ENCODE peak calls at places on chromosomes 16 and 17, in four cellular contexts. A is A549, G is body of pancreas, H is cardiac muscle cell. V is an unnamed sample. For H3K4me1, the result is how much of the 10 kb centered on the place peaks cover.

GRCh38 chr17:5424909-5425308 is 4.9 kb downstream of the RPAIN start:
- DNase-seq in H (no peak), G (no peak), A (no peak), V (no peak)

GRCh38 chr16:88370365-88370764 is 12.4 kb upstream of the ZNF469 start:
- DNase-seq in G (no peak), A (no peak), H (no peak), V (no peak)

GRCh38 chr17:44972953-44973352 is 4.8 kb upstream of the C1QL1 start:
- DNase-seq in G (no peak), H (no peak), A (no peak), V (no peak)

GRCh38 chr16:740764-741505 is at the start of gene CIAO3:
- DNase-seq in H (peak), A (peak), G (peak), V (peak)

GRCh38 chr16:2963611-2964415 is at the start of gene KREMEN2:
- DNase-seq in H (peak), A (peak), G (no peak), V (no peak)

GRCh38 chr16:11328172-11329079 is 16.8 kb upstream of the RMI2 start:
- DNase-seq in A (peak), G (peak), H (peak), V (peak)

GRCh38 chr16:57297856-57298255 is 13.4 kb upstream of the PLLP start:
- DNase-seq in A (no peak), G (peak), H (no peak), V (no peak)

GRCh38 chr17:50719924-50720805 is 762 bp downstream of the LUC7L3 start:
- DNase-seq in H (no peak), A (no peak), G (no peak), V (no peak)

GRCh38 chr16:57985204-57986121 is 14.5 kb upstream of the CNGB1 start:
- DNase-seq in G (no peak), H (peak), A (no peak), V (no peak)

GRCh38 chr16:79316004-79316458 is 284.5 kb downstream of the MAF start:
- DNase-seq in H (no peak), G (no peak), A (no peak), V (no peak)

GRCh38 chr16:50238868-50239301 is 27.5 kb upstream of the ADCY7 start:
- DNase-seq in G (no peak), A (no peak), H (no peak), V (no peak)

GRCh38 chr17:1627987-1628855 is at the start of gene SLC43A2:
- DNase-seq in G (peak), A (peak), H (peak), V (peak)

GRCh38 chr16:1082952-1083675 is 10.6 kb downstream of the SSTR5 start:
- DNase-seq in H (no peak), G (no peak), A (no peak), V (no peak)

GRCh38 chr17:20092292-20092867 is 83.2 kb downstream of the SPECC1 start:
- DNase-seq in H (no peak), A (no peak), G (no peak), V (no peak)

GRCh38 chr17:81365148-81365600 is 30.1 kb upstream of the BAHCC1 start:
- DNase-seq in A (no peak), H (peak), G (peak), V (peak)

GRCh38 chr16:84937196-84937935 is 74.0 kb downstream of the ZDHHC7 start:
- DNase-seq in A (no peak), H (no peak), G (no peak), V (no peak)

GRCh38 chr17:71184716-71185115 is 936.1 kb upstream of the SOX9 start:
- DNase-seq in H (no peak), G (no peak), A (no peak), V (no peak)

GRCh38 chr17:883586-883962 is 96.0 kb downstream of the NXN start:
- DNase-seq in H (no peak), G (no peak), A (no peak), V (no peak)

GRCh38 chr17:80646328-80646727 is 101.7 kb downstream of the RPTOR start:
- DNase-seq in A (no peak), G (no peak), H (no peak), V (no peak)

DNA sequence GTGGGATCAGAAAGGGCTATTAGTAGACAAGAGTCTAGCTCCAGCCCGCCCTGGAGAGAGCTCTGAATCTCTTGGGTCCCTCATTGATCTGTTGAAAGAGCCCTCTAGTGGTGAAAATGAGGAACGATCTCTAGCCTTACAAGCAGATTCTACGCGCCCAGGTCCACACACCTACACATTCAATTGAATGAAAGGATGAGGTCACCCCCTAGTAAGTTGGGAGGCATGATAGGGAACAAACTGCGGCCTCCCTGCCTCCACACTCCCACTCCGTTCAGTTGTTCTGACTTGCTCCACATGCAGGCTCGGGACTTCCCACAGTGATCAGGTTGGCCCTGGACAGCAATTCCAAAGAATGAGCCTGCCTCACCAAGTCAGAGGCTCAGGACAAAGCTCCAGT is 2.9 kb upstream of the CACNG3 start:
- DNase-seq in A (peak), H (peak), G (peak), V (no peak)
- TF ChIP-seq CTCF in A (peak), H (peak), G (peak), V (peak)

GRCh38 chr16:86625821-86626220 is 47.5 kb downstream of the FOXL1 start:
- DNase-seq in A (no peak), H (no peak), G (no peak), V (no peak)
- H3K27ac ChIP-seq in A (no peak), H (no peak), G (no peak), V (no peak)

GRCh38 chr17:57750930-57751329 is 5.8 kb upstream of the CCDC182 start:
- DNase-seq in G (peak), H (no peak), A (no peak), V (no peak)

GRCh38 chr17:57747221-57748017 is 2.3 kb upstream of the CCDC182 start:
- DNase-seq in H (peak), G (peak), A (peak), V (peak)

GRCh38 chr17:57751348-57751970 is 6.4 kb upstream of the CCDC182 start:
- DNase-seq in A (no peak), H (no peak), G (no peak), V (no peak)

GRCh38 chr17:57750109-57750845 is 5.2 kb upstream of the CCDC182 start:
- DNase-seq in A (no peak), H (no peak), G (peak), V (no peak)

DNA sequence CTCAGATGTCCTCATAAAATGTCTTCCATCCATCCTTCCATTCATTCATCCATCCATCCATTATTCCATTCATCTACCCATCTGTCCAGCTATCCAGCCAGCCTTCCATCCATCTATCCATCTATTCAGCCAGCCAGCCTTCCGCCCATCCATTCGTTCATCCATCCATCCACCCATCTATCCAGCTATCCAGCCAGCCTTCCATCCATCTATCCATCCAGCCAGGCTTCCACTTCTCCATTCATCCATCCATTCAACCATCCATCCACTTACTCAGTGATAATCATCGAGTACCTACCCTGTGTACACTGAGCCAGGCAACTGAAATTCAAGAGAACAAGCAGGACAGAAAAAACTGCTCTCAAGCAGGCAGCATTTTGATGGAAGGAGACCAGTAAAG is 4.6 kb upstream of the CCDC182 start:
- DNase-seq in H (no peak), G (no peak), A (no peak), V (no peak)
- H3K4me1 ChIP-seq in H (under half), G (under half), A (under half), V (under half)

GRCh38 chr17:38797091-38797490 is 2.3 kb downstream of the PIP4K2B start:
- DNase-seq in G (no peak), A (no peak), H (no peak), V (no peak)

GRCh38 chr17:38797828-38798227 is 1.5 kb downstream of the PIP4K2B start:
- DNase-seq in A (no peak), G (no peak), H (no peak), V (no peak)

GRCh38 chr17:38800237-38800760 is 943 bp upstream of the PIP4K2B start:
- DNase-seq in A (no peak), H (no peak), G (no peak), V (no peak)

GRCh38 chr17:38799501-38800236 is at the start of gene PIP4K2B:
- DNase-seq in G (peak), H (peak), A (peak), V (peak)

DNA sequence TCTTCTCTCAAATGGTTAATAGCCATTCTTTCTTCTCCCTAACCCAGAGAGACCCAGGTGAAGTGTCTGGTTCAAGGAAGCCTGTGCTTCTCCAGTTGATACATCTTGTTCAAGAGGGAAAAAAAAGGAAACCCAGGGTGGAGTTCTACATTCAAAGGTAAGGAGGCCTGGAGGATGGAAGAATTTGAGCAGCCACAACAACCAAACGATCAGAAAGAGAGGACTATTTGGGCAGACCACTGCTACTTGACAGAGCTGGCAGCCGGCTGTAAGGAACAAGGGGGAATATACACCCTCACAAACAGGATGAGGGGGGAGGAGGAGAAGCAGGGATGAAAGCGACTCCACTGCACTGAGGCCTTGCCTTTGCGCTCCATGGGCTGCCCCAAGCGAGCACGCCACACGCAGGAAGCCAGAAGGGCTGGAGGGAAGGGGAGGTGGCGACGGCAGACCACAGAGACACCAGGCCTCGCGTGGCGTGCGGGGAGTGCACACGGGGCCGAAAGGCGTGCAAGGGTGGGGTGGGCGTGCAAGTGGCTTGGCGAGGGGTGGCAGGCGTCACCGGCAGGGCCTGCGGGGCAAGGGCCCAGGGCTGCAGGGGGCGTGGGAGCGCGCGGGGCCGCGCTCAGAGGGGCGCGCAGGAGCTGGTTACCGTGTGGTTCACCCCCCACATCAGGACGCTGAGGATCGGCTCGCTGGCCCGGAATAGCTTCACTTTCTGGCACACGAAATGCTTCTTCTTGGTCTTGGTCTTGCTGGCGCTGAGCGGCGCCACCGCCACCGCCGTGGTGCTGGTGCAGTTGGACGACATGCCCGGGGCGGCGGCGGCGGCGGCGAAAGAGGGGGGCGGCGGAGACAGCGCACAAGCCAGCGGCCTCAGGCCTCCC is 499 bp downstream of the PIP4K2B start:
- DNase-seq in A (peak), H (no peak), G (peak), V (peak)
- TF ChIP-seq CTCF in A (no peak), H (no peak), G (no peak), V (no peak)

DNA sequence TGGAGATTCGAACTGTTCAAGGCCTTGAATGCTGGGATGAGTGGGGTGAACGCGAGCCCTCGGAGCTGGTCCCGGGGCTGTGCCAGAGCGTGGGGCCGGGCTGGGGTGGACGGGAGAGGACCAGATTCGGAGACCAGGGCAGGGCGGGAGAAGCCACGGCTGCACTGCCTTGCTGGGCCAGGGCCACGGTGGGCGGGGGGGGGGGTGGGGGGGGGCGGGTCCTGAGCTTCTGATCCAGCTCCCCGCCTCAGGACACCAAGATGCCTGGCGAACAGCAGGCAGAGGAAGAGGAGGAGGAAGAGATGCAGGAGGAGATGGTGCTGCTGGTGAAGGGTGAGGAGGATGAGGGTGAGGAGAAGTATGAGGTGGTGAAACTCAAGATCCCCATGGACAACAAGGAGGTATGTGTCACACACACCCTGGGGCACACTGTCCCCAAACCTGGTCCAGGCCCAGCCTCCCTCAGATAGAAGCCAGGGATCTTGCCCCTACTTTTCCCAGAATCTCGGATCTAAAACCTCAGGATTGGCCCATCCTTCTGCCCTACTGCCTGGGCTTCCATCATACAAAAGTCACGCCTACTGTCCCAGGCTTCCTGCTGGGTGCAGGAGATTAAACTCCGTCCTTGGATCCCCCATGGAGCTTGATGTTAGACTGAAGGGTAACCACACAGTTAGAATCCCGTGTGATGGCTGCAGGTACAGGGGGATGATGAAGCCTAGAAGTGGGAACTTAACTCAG is 558 bp downstream of the ZNF771 start:
- DNase-seq in A (no peak), G (no peak), H (no peak), V (no peak)
- H3K27ac ChIP-seq in A (peak), G (peak), H (peak), V (peak)

V was measured in right atrium auricular region.